ENCODE peak calls at places on chromosomes 5 and 9, in five cellular contexts. One of them, this sample, is unnamed.
A peak's percentile ranks its signal among the peaks of the same experiment; 100 is the strongest.

GRCh38 chr5:110150199-110150598 is 460.5 kb downstream of the MAN2A1 start:
- DNase-seq in lower lobe of right lung: no peak
- DNase-seq in stomach: no peak
- DNase-seq in heart right ventricle: no peak
- DNase-seq in brain microvascular endothelial cell: peak; percentile 80
- DNase-seq in this sample: no peak

GRCh38 chr5:132822650-132823480 is 7.6 kb downstream of the SHROOM1 start:
- DNase-seq in lower lobe of right lung: peak; percentile 51
- DNase-seq in stomach: no peak
- DNase-seq in heart right ventricle: peak; percentile 21
- DNase-seq in brain microvascular endothelial cell: no peak
- DNase-seq in this sample: peak; percentile 83

GRCh38 chr5:177607452-177608192 is 7.7 kb downstream of the B4GALT7 start:
- DNase-seq in lower lobe of right lung: peak; percentile 75
- DNase-seq in stomach: peak; percentile 84
- DNase-seq in heart right ventricle: peak; percentile 71
- DNase-seq in brain microvascular endothelial cell: peak; percentile 84
- DNase-seq in this sample: peak; percentile 77

GRCh38 chr9:105065119-105066088 is 137.4 kb upstream of the ABCA1 start:
- DNase-seq in lower lobe of right lung: no peak
- DNase-seq in stomach: peak; percentile 31
- DNase-seq in heart right ventricle: no peak
- DNase-seq in brain microvascular endothelial cell: no peak
- DNase-seq in this sample: no peak

GRCh38 chr9:119839888-119840287 is 470.7 kb upstream of the BRINP1 start:
- DNase-seq in lower lobe of right lung: no peak
- DNase-seq in stomach: no peak
- DNase-seq in heart right ventricle: no peak
- DNase-seq in brain microvascular endothelial cell: no peak
- DNase-seq in this sample: no peak

GRCh38 chr9:113350937-113351336 is 1.6 kb downstream of the BSPRY start:
- DNase-seq in lower lobe of right lung: no peak
- DNase-seq in stomach: no peak
- DNase-seq in heart right ventricle: no peak
- DNase-seq in brain microvascular endothelial cell: no peak
- DNase-seq in this sample: no peak

GRCh38 chr9:99561435-99562262 is 260.0 kb upstream of the NR4A3 start:
- DNase-seq in lower lobe of right lung: no peak
- DNase-seq in stomach: no peak
- DNase-seq in heart right ventricle: no peak
- DNase-seq in brain microvascular endothelial cell: no peak
- DNase-seq in this sample: no peak

GRCh38 chr5:125393416-125393815 is 647.0 kb upstream of the ZNF608 start:
- DNase-seq in lower lobe of right lung: no peak
- DNase-seq in stomach: no peak
- DNase-seq in heart right ventricle: no peak
- DNase-seq in brain microvascular endothelial cell: no peak
- DNase-seq in this sample: no peak

GRCh38 chr9:32360983-32361673 is 23.3 kb upstream of the ACO1 start:
- DNase-seq in lower lobe of right lung: no peak
- DNase-seq in stomach: no peak
- DNase-seq in heart right ventricle: no peak
- DNase-seq in brain microvascular endothelial cell: no peak
- DNase-seq in this sample: no peak

GRCh38 chr5:43997647-43998251 is 391.5 kb downstream of the FGF10 start:
- DNase-seq in lower lobe of right lung: no peak
- DNase-seq in stomach: no peak
- DNase-seq in heart right ventricle: no peak
- DNase-seq in brain microvascular endothelial cell: peak; percentile 1
- DNase-seq in this sample: peak; percentile 16

GRCh38 chr5:110440058-110440457 is 286.4 kb downstream of the TMEM232 start:
- DNase-seq in lower lobe of right lung: no peak
- DNase-seq in stomach: no peak
- DNase-seq in heart right ventricle: no peak
- DNase-seq in brain microvascular endothelial cell: no peak
- DNase-seq in this sample: no peak

GRCh38 chr9:117138257-117138656 is 276.6 kb downstream of the ASTN2 start:
- DNase-seq in lower lobe of right lung: no peak
- DNase-seq in stomach: no peak
- DNase-seq in heart right ventricle: no peak
- DNase-seq in brain microvascular endothelial cell: no peak
- DNase-seq in this sample: no peak

GRCh38 chr5:132758406-132758805 is 11.2 kb downstream of the CCNI2 start:
- DNase-seq in lower lobe of right lung: no peak
- DNase-seq in stomach: no peak
- DNase-seq in heart right ventricle: no peak
- DNase-seq in brain microvascular endothelial cell: no peak
- DNase-seq in this sample: no peak

GRCh38 chr9:2354856-2355255 is 266.7 kb upstream of the VLDLR start:
- DNase-seq in lower lobe of right lung: no peak
- DNase-seq in stomach: no peak
- DNase-seq in heart right ventricle: no peak
- DNase-seq in brain microvascular endothelial cell: no peak
- DNase-seq in this sample: no peak

GRCh38 chr5:43514471-43514815 is 505 bp downstream of the C5orf34 start:
- DNase-seq in lower lobe of right lung: no peak
- DNase-seq in stomach: no peak
- DNase-seq in heart right ventricle: no peak
- DNase-seq in brain microvascular endothelial cell: peak; percentile 78
- DNase-seq in this sample: no peak

GRCh38 chr9:36415822-36416515 is 15.9 kb upstream of the RNF38 start:
- DNase-seq in lower lobe of right lung: no peak
- DNase-seq in stomach: no peak
- DNase-seq in heart right ventricle: no peak
- DNase-seq in brain microvascular endothelial cell: no peak
- DNase-seq in this sample: no peak

GRCh38 chr5:139633295-139634027 is 14.7 kb upstream of the CXXC5 start:
- DNase-seq in lower lobe of right lung: peak; percentile 71
- DNase-seq in stomach: peak; percentile 71
- DNase-seq in heart right ventricle: peak; percentile 64
- DNase-seq in brain microvascular endothelial cell: no peak
- DNase-seq in this sample: no peak

GRCh38 chr5:178057839-178058238 is 55.5 kb upstream of the N4BP3 start:
- DNase-seq in lower lobe of right lung: no peak
- DNase-seq in stomach: no peak
- DNase-seq in heart right ventricle: no peak
- DNase-seq in brain microvascular endothelial cell: no peak
- DNase-seq in this sample: no peak

GRCh38 chr5:123708074-123708806 is 196.3 kb downstream of the CSNK1G3 start:
- DNase-seq in lower lobe of right lung: no peak
- DNase-seq in stomach: no peak
- DNase-seq in heart right ventricle: no peak
- DNase-seq in brain microvascular endothelial cell: peak; percentile 94
- DNase-seq in this sample: no peak

GRCh38 chr9:74444389-74444788 is 52.7 kb upstream of the RORB start:
- DNase-seq in lower lobe of right lung: no peak
- DNase-seq in stomach: no peak
- DNase-seq in heart right ventricle: peak; percentile 11
- DNase-seq in brain microvascular endothelial cell: no peak
- DNase-seq in this sample: peak; percentile 20

GRCh38 chr9:111842313-111842712 is 47.6 kb upstream of the SHOC1 start:
- DNase-seq in lower lobe of right lung: no peak
- DNase-seq in stomach: no peak
- DNase-seq in heart right ventricle: no peak
- DNase-seq in brain microvascular endothelial cell: no peak
- DNase-seq in this sample: no peak

GRCh38 chr5:100647461-100648230 is 112.5 kb downstream of the FAM174A start:
- DNase-seq in lower lobe of right lung: peak; percentile 78
- DNase-seq in stomach: peak; percentile 70
- DNase-seq in heart right ventricle: peak; percentile 41
- DNase-seq in brain microvascular endothelial cell: peak; percentile 29
- DNase-seq in this sample: peak; percentile 79

GRCh38 chr5:128475693-128476092 is 62.4 kb downstream of the FBN2 start:
- DNase-seq in lower lobe of right lung: no peak
- DNase-seq in stomach: no peak
- DNase-seq in heart right ventricle: no peak
- DNase-seq in brain microvascular endothelial cell: no peak
- DNase-seq in this sample: no peak
- TF ChIP-seq CTCF in lower lobe of right lung: no peak
- TF ChIP-seq CTCF in stomach: no peak
- TF ChIP-seq CTCF in heart right ventricle: no peak
- TF ChIP-seq CTCF in brain microvascular endothelial cell: no peak
- TF ChIP-seq CTCF in this sample: no peak

GRCh38 chr5:151699071-151699901 is 12.6 kb upstream of the SPARC start:
- DNase-seq in lower lobe of right lung: no peak
- DNase-seq in stomach: peak; percentile 27
- DNase-seq in heart right ventricle: peak; percentile 75
- DNase-seq in brain microvascular endothelial cell: peak; percentile 98
- DNase-seq in this sample: no peak

GRCh38 chr5:151703227-151703626 is 16.5 kb upstream of the SPARC start:
- DNase-seq in lower lobe of right lung: no peak
- DNase-seq in stomach: no peak
- DNase-seq in heart right ventricle: no peak
- DNase-seq in brain microvascular endothelial cell: no peak
- DNase-seq in this sample: no peak

GRCh38 chr5:151703780-151704179 is 17.1 kb upstream of the SPARC start:
- DNase-seq in lower lobe of right lung: no peak
- DNase-seq in stomach: no peak
- DNase-seq in heart right ventricle: no peak
- DNase-seq in brain microvascular endothelial cell: no peak
- DNase-seq in this sample: no peak

GRCh38 chr5:151697452-151697851 is 10.7 kb upstream of the SPARC start:
- DNase-seq in lower lobe of right lung: no peak
- DNase-seq in stomach: no peak
- DNase-seq in heart right ventricle: no peak
- DNase-seq in brain microvascular endothelial cell: no peak
- DNase-seq in this sample: no peak

GRCh38 chr5:151700816-151701215 is 14.1 kb upstream of the SPARC start:
- DNase-seq in lower lobe of right lung: no peak
- DNase-seq in stomach: no peak
- DNase-seq in heart right ventricle: no peak
- DNase-seq in brain microvascular endothelial cell: no peak
- DNase-seq in this sample: no peak
- H3K27ac ChIP-seq in lower lobe of right lung: no peak overlapping the region
- H3K27ac ChIP-seq in stomach: no peak overlapping the region
- H3K27ac ChIP-seq in heart right ventricle: no peak overlapping the region
- H3K27ac ChIP-seq in brain microvascular endothelial cell: peak overlapping the region; percentile 99
- H3K27ac ChIP-seq in this sample: peak overlapping the region; percentile 20

DNA sequence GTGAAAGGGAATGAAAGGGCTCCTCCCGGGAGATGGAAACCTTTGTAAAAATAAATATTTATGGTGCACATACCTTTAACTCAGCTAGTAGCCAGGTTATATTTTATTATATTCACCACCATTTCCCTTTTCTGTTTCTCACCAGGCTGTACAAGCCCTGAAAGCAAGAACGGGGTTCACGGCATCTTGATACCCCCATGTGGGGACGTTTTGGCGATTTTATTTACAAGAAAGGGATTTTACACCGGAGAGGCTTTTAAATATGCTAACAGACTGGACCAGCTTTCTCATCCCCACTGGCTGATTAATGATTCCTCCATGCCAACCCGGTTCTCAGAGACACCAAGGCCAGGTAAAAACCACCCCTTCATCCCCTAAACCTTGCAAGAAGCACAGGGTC is 19.2 kb downstream of the IL12B start:
- DNase-seq in lower lobe of right lung: no peak
- DNase-seq in stomach: no peak
- DNase-seq in heart right ventricle: no peak
- DNase-seq in brain microvascular endothelial cell: no peak
- DNase-seq in this sample: no peak
- H3K4me3 ChIP-seq in lower lobe of right lung: peak overlapping the region; percentile 33
- H3K4me3 ChIP-seq in stomach: peak overlapping the region; percentile 27
- H3K4me3 ChIP-seq in heart right ventricle: no peak overlapping the region
- H3K4me3 ChIP-seq in brain microvascular endothelial cell: no peak overlapping the region
- H3K4me3 ChIP-seq in this sample: no peak overlapping the region

GRCh38 chr5:151480859-151481258 is 33.5 kb downstream of the SLC36A1 start:
- DNase-seq in lower lobe of right lung: no peak
- DNase-seq in stomach: no peak
- DNase-seq in heart right ventricle: no peak
- DNase-seq in brain microvascular endothelial cell: peak; percentile 45
- DNase-seq in this sample: no peak
- TF ChIP-seq CTCF in lower lobe of right lung: no peak
- TF ChIP-seq CTCF in stomach: no peak
- TF ChIP-seq CTCF in heart right ventricle: no peak
- TF ChIP-seq CTCF in brain microvascular endothelial cell: no peak
- TF ChIP-seq CTCF in this sample: no peak

GRCh38 chr5:159504106-159504856 is 174.0 kb upstream of the IL12B start:
- DNase-seq in lower lobe of right lung: no peak
- DNase-seq in stomach: no peak
- DNase-seq in heart right ventricle: no peak
- DNase-seq in brain microvascular endothelial cell: peak; percentile 27
- DNase-seq in this sample: no peak
- H3K27ac ChIP-seq in lower lobe of right lung: peak overlapping the region; percentile 54
- H3K27ac ChIP-seq in stomach: peak overlapping the region; percentile 30
- H3K27ac ChIP-seq in heart right ventricle: peak overlapping the region; percentile 74
- H3K27ac ChIP-seq in brain microvascular endothelial cell: peak overlapping the region; percentile 63
- H3K27ac ChIP-seq in this sample: peak overlapping the region; percentile 45

DNA sequence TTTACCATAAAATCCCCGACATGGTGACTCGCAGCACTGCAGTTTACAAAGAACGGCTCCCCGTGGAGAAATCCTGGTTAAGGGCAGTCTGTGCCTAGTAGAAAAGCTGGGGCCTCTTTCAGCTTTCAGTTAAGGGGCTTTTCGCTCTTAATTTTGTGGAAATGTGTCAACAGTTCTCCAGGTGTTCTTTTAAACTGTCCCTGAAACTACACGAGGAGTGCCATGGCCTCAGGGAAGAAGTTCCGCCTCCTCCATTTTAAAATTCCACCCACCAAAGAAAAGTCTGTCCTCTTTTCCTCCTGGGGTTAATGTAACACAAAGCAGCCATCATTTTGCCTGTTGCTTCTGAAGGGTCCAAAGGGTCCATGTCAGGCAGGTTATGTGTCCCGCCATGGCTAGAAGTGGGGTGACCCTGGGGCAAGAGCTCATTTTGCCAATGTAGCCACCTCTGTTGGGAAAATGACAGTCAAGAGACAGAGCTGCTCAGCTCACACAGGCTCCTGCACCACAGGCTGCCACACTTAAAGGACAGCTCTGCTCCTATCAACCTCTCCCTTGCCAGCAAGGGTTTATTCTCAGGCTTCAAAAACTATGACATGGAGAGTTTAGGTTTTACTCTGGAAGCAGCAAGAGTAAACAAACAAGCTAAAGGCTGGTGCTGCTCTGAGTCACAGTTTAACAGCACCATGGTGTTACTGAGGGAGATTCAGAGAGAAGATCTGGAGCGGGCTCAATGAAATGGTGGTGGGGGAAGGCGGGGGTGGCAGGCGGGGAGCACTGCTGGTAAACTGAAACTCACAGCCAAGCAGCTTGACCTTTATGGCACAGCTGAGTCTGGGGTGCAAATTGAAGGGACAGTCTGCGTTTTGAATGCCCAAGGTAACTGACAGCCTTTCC is 3.2 kb downstream of the WHRN start:
- DNase-seq in lower lobe of right lung: no peak
- DNase-seq in stomach: no peak
- DNase-seq in heart right ventricle: no peak
- DNase-seq in brain microvascular endothelial cell: peak; percentile 24
- DNase-seq in this sample: no peak
- H3K4me3 ChIP-seq in lower lobe of right lung: no peak overlapping the region
- H3K4me3 ChIP-seq in stomach: peak overlapping the region; percentile 65
- H3K4me3 ChIP-seq in heart right ventricle: no peak overlapping the region
- H3K4me3 ChIP-seq in brain microvascular endothelial cell: no peak overlapping the region
- H3K4me3 ChIP-seq in this sample: no peak overlapping the region

GRCh38 chr5:116137544-116138378 is 52.9 kb downstream of the COMMD10 start:
- DNase-seq in lower lobe of right lung: no peak
- DNase-seq in stomach: no peak
- DNase-seq in heart right ventricle: no peak
- DNase-seq in brain microvascular endothelial cell: peak; percentile 35
- DNase-seq in this sample: no peak

GRCh38 chr5:116144103-116144502 is 59.3 kb downstream of the COMMD10 start:
- DNase-seq in lower lobe of right lung: no peak
- DNase-seq in stomach: no peak
- DNase-seq in heart right ventricle: no peak
- DNase-seq in brain microvascular endothelial cell: peak; percentile 12
- DNase-seq in this sample: no peak

GRCh38 chr5:116145416-116145815 is 60.6 kb downstream of the COMMD10 start:
- DNase-seq in lower lobe of right lung: no peak
- DNase-seq in stomach: no peak
- DNase-seq in heart right ventricle: no peak
- DNase-seq in brain microvascular endothelial cell: no peak
- DNase-seq in this sample: no peak

GRCh38 chr5:116142495-116142894 is 57.7 kb downstream of the COMMD10 start:
- DNase-seq in lower lobe of right lung: no peak
- DNase-seq in stomach: no peak
- DNase-seq in heart right ventricle: no peak
- DNase-seq in brain microvascular endothelial cell: no peak
- DNase-seq in this sample: no peak
- TF ChIP-seq CTCF in lower lobe of right lung: no peak
- TF ChIP-seq CTCF in stomach: no peak
- TF ChIP-seq CTCF in heart right ventricle: no peak
- TF ChIP-seq CTCF in brain microvascular endothelial cell: no peak
- TF ChIP-seq CTCF in this sample: no peak

This sample was measured in left lung.